ENCODE peak calls at places on chromosomes 12 and 14, in ten cellular contexts. E is mesenchymal stem cell, R is anterior cingulate cortex, M is AG04450, X is NB4, L is NCI-H146, T is lower lobe of right lung, Y is NCI-H1436, P is NCI-H187 treated with DMSO at 0.1 percent for 48 hours, K is activated T-helper 1 cell treated with Interleukin-2 at 50 U/mL for 16 hours. Q is an unnamed sample.

GRCh38 chr14:45085004-45085403 is 1.1 kb downstream of the PRPF39 start:
- DNase-seq in E (peak), R (no peak), M (no peak), X (peak), L (no peak), T (no peak), Y (no peak), P (no peak), K (no peak), Q (no peak)

GRCh38 chr14:82094819-82095218 is 561.2 kb upstream of the SEL1L start:
- DNase-seq in E (no peak), R (no peak), M (no peak), X (no peak), L (no peak), T (no peak), Y (no peak), P (no peak), K (no peak), Q (no peak)

GRCh38 chr12:6262211-6262610 is 48.3 kb upstream of the PLEKHG6 start:
- DNase-seq in E (no peak), R (no peak), M (no peak), X (no peak), L (peak), T (no peak), Y (no peak), P (no peak), K (no peak), Q (peak)

GRCh38 chr12:1505151-1505450 is 89.3 kb downstream of the FBXL14 start:
- DNase-seq in E (no peak), R (no peak), M (no peak), X (no peak), L (no peak), T (no peak), Y (no peak), P (no peak), K (no peak), Q (no peak)

GRCh38 chr12:68565391-68565903 is 45.3 kb upstream of the RAP1B start:
- DNase-seq in E (peak), R (no peak), M (no peak), X (peak), L (no peak), T (no peak), Y (no peak), P (no peak), K (no peak), Q (peak)

GRCh38 chr12:1517007-1517406 is 77.4 kb downstream of the FBXL14 start:
- DNase-seq in E (peak), R (no peak), M (no peak), X (peak), L (peak), T (no peak), Y (no peak), P (no peak), K (no peak), Q (peak)

GRCh38 chr12:132866251-132866828 is 21.1 kb downstream of the CHFR start:
- DNase-seq in E (peak), R (no peak), M (peak), X (peak), L (no peak), T (no peak), Y (no peak), P (no peak), K (no peak), Q (no peak)

GRCh38 chr14:32457213-32457920 is 128.3 kb downstream of the AKAP6 start:
- DNase-seq in E (peak), R (no peak), M (peak), X (no peak), L (no peak), T (no peak), Y (no peak), P (no peak), K (no peak), Q (no peak)

GRCh38 chr12:120669055-120669828 is 17.7 kb upstream of the MLEC start:
- DNase-seq in E (no peak), R (no peak), M (no peak), X (no peak), L (no peak), T (peak), Y (peak), P (no peak), K (no peak), Q (peak)

GRCh38 chr12:11677024-11677423 is 27.6 kb downstream of the ETV6 start:
- DNase-seq in E (no peak), R (no peak), M (no peak), X (no peak), L (no peak), T (no peak), Y (no peak), P (no peak), K (no peak), Q (no peak)

GRCh38 chr14:72680853-72681640 is 212.9 kb downstream of the DPF3 start:
- DNase-seq in E (no peak), R (no peak), M (no peak), X (no peak), L (no peak), T (no peak), Y (no peak), P (no peak), K (no peak), Q (no peak)

GRCh38 chr12:63967781-63968180 is 123.3 kb downstream of the SRGAP1 start:
- DNase-seq in E (no peak), R (no peak), M (no peak), X (no peak), L (no peak), T (no peak), Y (no peak), P (no peak), K (no peak), Q (no peak)

GRCh38 chr12:102439391-102440108 is 40.8 kb downstream of the IGF1 start:
- DNase-seq in E (no peak), R (no peak), M (no peak), X (no peak), L (no peak), T (no peak), Y (no peak), P (no peak), K (no peak), Q (no peak)

GRCh38 chr14:72704507-72704906 is 189.4 kb downstream of the DPF3 start:
- DNase-seq in E (no peak), R (no peak), M (no peak), X (peak), L (no peak), T (no peak), Y (no peak), P (no peak), K (no peak), Q (no peak)

GRCh38 chr14:36773558-36773957 is 111.9 kb downstream of the PAX9 start:
- DNase-seq in E (peak), R (no peak), M (no peak), X (no peak), L (no peak), T (no peak), Y (no peak), P (no peak), K (no peak), Q (peak)

GRCh38 chr14:49381778-49382177 is 204.4 kb downstream of the RPS29 start:
- DNase-seq in E (no peak), R (no peak), M (no peak), X (no peak), L (no peak), T (no peak), Y (no peak), P (no peak), K (no peak), Q (no peak)

GRCh38 chr12:58923781-58924180 is 3.5 kb upstream of the LRIG3 start:
- DNase-seq in E (no peak), R (no peak), M (no peak), X (no peak), L (no peak), T (no peak), Y (no peak), P (no peak), K (no peak), Q (no peak)

GRCh38 chr12:19431407-19432308 is 7.6 kb upstream of the AEBP2 start:
- DNase-seq in E (peak), R (no peak), M (peak), X (no peak), L (peak), T (no peak), Y (no peak), P (no peak), K (no peak), Q (peak)

GRCh38 chr12:54405106-54405505 is 14.0 kb downstream of the ITGA5 start:
- DNase-seq in E (no peak), R (no peak), M (no peak), X (no peak), L (no peak), T (no peak), Y (no peak), P (no peak), K (no peak), Q (no peak)

GRCh38 chr12:91138337-91138905 is 27.1 kb upstream of the LUM start:
- DNase-seq in E (peak), R (no peak), M (no peak), X (no peak), L (no peak), T (no peak), Y (no peak), P (no peak), K (no peak), Q (no peak)

GRCh38 chr12:3998968-3999792 is 126.0 kb upstream of the PARP11 start:
- DNase-seq in E (no peak), R (no peak), M (no peak), X (no peak), L (no peak), T (peak), Y (no peak), P (no peak), K (no peak), Q (peak)